ENCODE peak calls at places on chromosome 18, in five cellular contexts. X is H9, F is hepatocyte, P is K562, W is HepG2. Z is an unnamed sample.

GRCh38 chr18:46264255-46264654 is 160.1 kb downstream of the HAUS1 start:
- DNase-seq in F (peak), W (peak), P (no peak), X (no peak), Z (no peak)

GRCh38 chr18:5197032-5197434 is at the start of gene AKAIN1:
- DNase-seq in W (peak), X (peak), P (peak), F (peak), Z (no peak)

GRCh38 chr18:38256366-38256765 is 690.8 kb upstream of the CELF4 start:
- DNase-seq in W (no peak), X (no peak), F (no peak), P (no peak), Z (no peak)

GRCh38 chr18:34694611-34695165 is 15.4 kb upstream of the DTNA start:
- DNase-seq in W (no peak), F (no peak), P (no peak), X (no peak), Z (no peak)

GRCh38 chr18:68991281-68991680 is 193.4 kb downstream of the CCDC102B start:
- DNase-seq in P (no peak), F (no peak), X (no peak), W (no peak), Z (no peak)

GRCh38 chr18:45793295-45793965 is 32.0 kb upstream of the SIGLEC15 start:
- DNase-seq in W (no peak), X (no peak), F (no peak), P (no peak), Z (no peak)

GRCh38 chr18:8212893-8213805 is 396.1 kb upstream of the RAB12 start:
- DNase-seq in W (no peak), P (no peak), X (no peak), F (no peak), Z (no peak)

GRCh38 chr18:80096032-80096565 is 13.0 kb upstream of the ADNP2 start:
- DNase-seq in P (no peak), F (no peak), W (no peak), X (no peak), Z (no peak)

GRCh38 chr18:62347091-62347506 is 22.0 kb downstream of the TNFRSF11A start:
- DNase-seq in P (no peak), F (no peak), W (no peak), X (no peak), Z (no peak)

GRCh38 chr18:8507361-8507760 is 101.9 kb upstream of the RAB12 start:
- DNase-seq in W (peak), P (peak), F (no peak), X (no peak), Z (peak)

GRCh38 chr18:10270160-10270571 is 184.3 kb upstream of the APCDD1 start:
- DNase-seq in W (peak), X (no peak), F (no peak), P (no peak), Z (no peak)

GRCh38 chr18:1663879-1664705 is 759.4 kb downstream of the ADCYAP1 start:
- DNase-seq in P (peak), W (peak), X (peak), F (peak), Z (peak)

GRCh38 chr18:7038330-7038846 is 79.2 kb downstream of the LAMA1 start:
- DNase-seq in F (peak), W (peak), X (peak), P (peak), Z (peak)

GRCh38 chr18:37889963-37890362 is 324.4 kb upstream of the CELF4 start:
- DNase-seq in P (no peak), F (no peak), X (peak), W (no peak), Z (no peak)

GRCh38 chr18:35680139-35680551 is 98.6 kb downstream of the GALNT1 start:
- DNase-seq in W (peak), P (no peak), F (no peak), X (no peak), Z (no peak)

GRCh38 chr18:24000613-24001490 is 13.7 kb upstream of the TTC39C start:
- DNase-seq in X (no peak), P (no peak), F (no peak), W (no peak), Z (no peak)
- H2AFZ ChIP-seq in X (no peak), P (no peak), F (no peak), W (no peak), Z (no peak)

DNA sequence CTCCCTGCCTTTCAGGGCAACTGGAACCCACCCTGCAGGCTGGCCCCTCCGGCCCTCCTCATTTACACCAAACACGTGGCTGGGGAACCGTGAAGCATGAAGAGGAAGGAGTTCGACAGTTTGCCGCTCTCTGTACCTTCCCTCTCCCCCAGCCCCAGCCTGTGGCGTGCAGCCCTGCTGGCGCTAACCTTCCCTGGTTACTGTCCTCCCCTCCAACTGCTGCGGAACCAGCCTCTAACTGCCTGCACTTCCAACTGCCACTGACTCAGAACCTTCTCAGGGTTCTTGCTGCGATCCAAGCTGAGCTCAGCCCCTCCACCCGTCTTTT is 19.2 kb upstream of the GNAL start:
- DNase-seq in P (no peak), W (no peak), F (no peak), X (peak), Z (no peak)
- H3K4me2 ChIP-seq in P (no peak), W (no peak), F (no peak), X (no peak), Z (no peak)

GRCh38 chr18:74806700-74807416 is 209.2 kb downstream of the ZNF407 start:
- DNase-seq in W (peak), F (peak), P (no peak), X (no peak), Z (peak)
- H2AFZ ChIP-seq in W (no peak), F (no peak), P (no peak), X (no peak), Z (peak)

DNA sequence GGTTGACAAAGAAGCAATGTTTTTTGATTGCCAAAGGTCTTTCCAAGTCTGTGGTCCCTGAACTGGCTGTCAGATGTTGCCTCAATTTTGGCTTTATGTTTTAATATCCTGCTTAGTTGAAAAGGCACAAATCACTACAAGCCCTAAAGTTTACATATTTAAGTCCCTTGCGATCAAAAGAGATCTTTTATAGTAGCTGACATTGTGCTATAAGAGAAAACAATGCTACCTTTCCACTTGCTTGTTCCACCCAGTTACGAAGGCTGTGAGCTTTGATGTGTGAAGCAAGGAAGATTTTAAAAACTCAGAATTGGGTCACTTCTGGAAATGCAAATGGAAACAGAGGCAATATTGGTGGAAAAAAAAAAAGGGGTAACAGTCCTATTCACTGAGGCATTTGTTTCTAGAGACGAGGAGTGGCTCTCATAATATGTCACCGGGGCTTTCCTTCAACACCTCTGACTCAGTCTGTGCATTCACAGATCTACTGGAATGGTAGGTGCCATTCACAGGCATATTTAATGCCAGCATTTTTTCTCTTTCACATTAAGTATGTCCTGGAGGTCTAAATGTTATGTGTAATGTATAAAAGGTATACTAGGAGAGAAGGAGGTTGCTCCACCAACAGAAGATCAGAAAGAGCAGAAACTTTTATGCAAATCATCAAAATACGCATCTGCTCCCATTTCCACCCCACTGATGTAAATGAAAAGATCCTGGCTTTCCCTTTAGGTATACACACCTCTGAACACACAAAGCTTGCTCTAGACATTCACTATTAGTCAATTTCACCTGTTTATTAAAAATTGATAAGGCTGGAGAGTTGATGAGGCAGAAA is 91.8 kb downstream of the TGIF1 start:
- DNase-seq in P (no peak), X (no peak), F (no peak), W (no peak), Z (no peak)
- H3K4me2 ChIP-seq in P (peak), X (no peak), F (peak), W (no peak), Z (peak)

DNA sequence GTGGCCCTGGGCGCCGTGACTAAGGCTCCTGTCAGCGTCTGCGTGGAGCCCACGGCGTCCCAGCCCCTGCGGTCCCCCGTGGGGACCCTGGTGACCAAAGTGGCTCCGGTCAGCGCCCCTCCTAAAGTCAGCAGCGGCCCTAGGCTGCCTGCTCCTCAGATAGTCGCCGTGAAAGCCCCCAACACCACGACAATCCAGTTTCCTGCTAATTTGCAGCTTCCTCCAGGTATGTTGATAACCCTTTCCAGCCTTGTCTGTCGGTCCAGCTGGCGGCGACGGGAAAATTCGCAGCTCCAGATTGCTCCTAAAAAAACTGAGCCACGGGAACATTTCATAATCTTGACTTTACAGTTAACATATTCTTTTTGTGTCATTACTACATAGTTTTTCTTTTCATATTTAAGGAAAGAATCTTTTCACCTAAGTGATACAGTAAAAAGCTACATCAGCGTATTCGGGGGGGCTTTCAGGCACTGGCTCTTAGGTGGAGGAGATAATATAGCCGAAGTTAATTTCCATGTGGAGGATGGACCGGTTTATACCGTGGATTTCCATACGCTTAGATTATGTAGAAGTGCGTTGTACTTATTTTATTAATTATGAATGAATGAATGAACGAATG is 917 bp downstream of the TAF4B start:
- DNase-seq in P (no peak), X (peak), W (no peak), F (peak), Z (no peak)
- H2AFZ ChIP-seq in P (peak), X (no peak), W (no peak), F (peak), Z (peak)

DNA sequence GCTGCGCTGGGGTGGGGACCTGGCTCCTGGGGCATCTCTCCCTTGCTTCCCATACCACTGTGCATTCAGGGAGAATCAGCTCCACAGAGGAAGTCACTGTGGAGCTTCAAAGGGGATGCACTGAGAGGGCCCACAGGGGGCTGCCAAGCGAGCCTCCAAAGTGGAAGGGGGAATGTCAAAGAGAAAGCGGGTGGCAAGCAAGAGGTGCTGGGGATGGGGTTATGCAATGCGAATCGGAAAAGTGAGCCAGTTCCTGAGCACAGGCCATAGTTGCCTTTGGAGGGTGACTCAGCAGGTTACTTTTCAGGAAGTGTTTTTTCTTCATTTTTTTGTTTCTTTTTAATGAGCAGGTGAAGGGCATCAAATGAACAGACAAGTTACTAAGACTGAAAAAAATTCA is 17.6 kb downstream of the PMAIP1 start:
- DNase-seq in W (no peak), X (no peak), F (no peak), P (peak), Z (no peak)
- H3K4me2 ChIP-seq in W (no peak), X (no peak), F (no peak), P (no peak), Z (no peak)

GRCh38 chr18:22020867-22021370 is 148.5 kb upstream of the GATA6 start:
- DNase-seq in W (no peak), F (no peak), X (no peak), P (no peak), Z (no peak)
- H2AFZ ChIP-seq in W (no peak), F (no peak), X (no peak), P (no peak), Z (no peak)

DNA sequence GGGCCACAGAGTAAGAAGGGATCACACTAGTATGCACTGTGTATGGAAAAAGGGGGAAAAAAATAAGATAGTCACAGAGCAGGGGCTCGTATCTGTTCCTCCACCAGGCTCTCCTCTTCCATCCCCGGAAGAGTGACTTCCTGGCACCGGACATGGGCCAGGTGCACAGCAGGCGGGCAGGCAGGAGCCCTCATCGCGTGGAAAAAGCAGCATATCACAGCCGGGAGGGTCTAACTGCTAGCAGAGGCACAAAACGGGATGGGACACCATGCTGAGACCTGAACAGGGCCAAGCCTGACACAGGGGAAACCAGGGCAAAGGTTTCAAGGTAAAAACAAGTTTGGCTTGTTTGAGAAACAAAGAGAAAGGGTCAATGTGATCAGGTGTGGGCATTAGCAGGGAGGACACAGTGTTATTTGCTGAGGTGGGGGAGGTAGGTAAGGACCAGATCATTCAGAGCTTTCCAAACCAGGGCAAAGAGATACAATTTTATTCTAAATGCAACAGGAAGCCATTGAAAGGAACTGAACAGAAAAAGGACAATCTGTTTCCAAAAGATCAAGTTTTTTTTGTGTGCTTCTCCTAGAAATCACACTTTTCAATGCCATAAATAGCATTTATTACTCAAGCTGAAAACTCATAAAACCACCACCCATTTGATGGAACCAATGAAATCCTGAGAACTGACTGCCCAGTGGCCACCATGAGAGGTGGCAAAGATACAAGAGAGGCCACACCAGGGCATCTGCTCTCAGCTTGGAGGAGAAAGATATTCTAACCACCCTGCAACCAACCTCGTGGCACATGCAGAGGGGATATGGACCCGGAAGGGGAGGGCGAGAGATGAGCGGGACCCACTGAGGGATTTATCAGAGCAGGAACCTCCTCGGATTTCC is 9.2 kb downstream of the CYB5A start:
- DNase-seq in W (peak), X (peak), P (no peak), F (no peak), Z (no peak)
- H3K4me2 ChIP-seq in W (peak), X (peak), P (no peak), F (peak), Z (no peak)

Z was measured in OCI-LY7.